ENCODE peak calls at places on chromosomes 3 and 15, in six cellular contexts. L is H9, H is IMR-90, U is mesenchymal stem cell, P is trophoblast cell, G is H1. R is an unnamed sample.
A peak's percentile ranks its signal among the peaks of the same experiment; 100 is the strongest.

GRCh38 chr3:82382831-82383230 is 621.4 kb upstream of the GBE1 start:
- DNase-seq in P (no peak), G (no peak), L (no peak), U (no peak), H (no peak), R (no peak)

GRCh38 chr15:38028869-38029268 is 94.4 kb downstream of the TMCO5A start:
- DNase-seq in H (peak; percentile 61), L (no peak), G (no peak), P (no peak), U (no peak), R (no peak)

GRCh38 chr3:141063831-141064230 is 12.7 kb downstream of the SPSB4 start:
- DNase-seq in P (no peak), G (no peak), U (no peak), H (no peak), L (peak; percentile 25), R (no peak)

GRCh38 chr15:57148236-57148635 is 228.1 kb upstream of the CGNL1 start:
- DNase-seq in G (no peak), P (no peak), L (no peak), H (no peak), U (no peak), R (no peak)

GRCh38 chr3:53150247-53151085 is 10.5 kb upstream of the PRKCD start:
- DNase-seq in P (no peak), L (no peak), G (no peak), H (peak; percentile 47), U (no peak), R (no peak)

GRCh38 chr3:104437891-104438290 is 928.8 kb upstream of the ALCAM start:
- DNase-seq in P (peak; percentile 42), U (no peak), L (no peak), H (peak; percentile 10), G (peak; percentile 27), R (no peak)

GRCh38 chr15:52078876-52079700 is 33.5 kb downstream of the BCL2L10 start:
- DNase-seq in H (peak; percentile 56), G (peak; percentile 51), P (peak; percentile 59), L (peak; percentile 82), U (peak; percentile 67), R (peak; percentile 69)

GRCh38 chr3:184348057-184348382 is 10.6 kb downstream of the FAM131A start:
- DNase-seq in P (no peak), G (no peak), H (no peak), L (no peak), U (no peak), R (no peak)

GRCh38 chr3:196694202-196694638 is 17.8 kb downstream of the CEP19 start:
- DNase-seq in L (no peak), P (no peak), U (no peak), G (no peak), H (peak; percentile 13), R (no peak)

GRCh38 chr3:196735751-196736150 is 3.9 kb upstream of the PAK2 start:
- DNase-seq in H (peak; percentile 57), L (no peak), U (no peak), P (peak; percentile 66), G (no peak), R (no peak)

GRCh38 chr3:3392946-3393345 is 213.5 kb upstream of the CRBN start:
- DNase-seq in P (no peak), U (no peak), L (no peak), H (no peak), G (no peak), R (no peak)

GRCh38 chr3:185813205-185813604 is 11.6 kb downstream of the IGF2BP2 start:
- DNase-seq in P (no peak), H (peak; percentile 53), G (no peak), U (no peak), L (no peak), R (no peak)

GRCh38 chr3:155805802-155806618 is at the start of gene C3orf33:
- DNase-seq in U (peak; percentile 70), L (peak; percentile 70), H (peak; percentile 37), P (peak; percentile 37), G (no peak), R (peak; percentile 57)

GRCh38 chr15:66619152-66619903 is 53.5 kb upstream of the LCTL start:
- DNase-seq in P (peak; percentile 92), H (peak; percentile 68), G (peak; percentile 44), U (peak; percentile 76), L (peak; percentile 87), R (peak; percentile 62)
- H2BK120ac ChIP-seq in P (peak overlapping the region; percentile 83), H (peak overlapping the region; percentile 65), G (no peak overlapping the region), U (peak overlapping the region; percentile 54), L (no peak overlapping the region), R (peak overlapping the region; percentile 77)

GRCh38 chr3:55413236-55413635 is 73.9 kb downstream of the WNT5A start:
- DNase-seq in G (no peak), H (no peak), L (no peak), P (no peak), U (no peak), R (no peak)

GRCh38 chr3:55412580-55412979 is 74.5 kb downstream of the WNT5A start:
- DNase-seq in P (no peak), G (no peak), U (no peak), L (no peak), H (no peak), R (no peak)

GRCh38 chr3:55417211-55417610 is 69.9 kb downstream of the WNT5A start:
- DNase-seq in P (no peak), U (no peak), G (no peak), H (no peak), L (no peak), R (no peak)

DNA sequence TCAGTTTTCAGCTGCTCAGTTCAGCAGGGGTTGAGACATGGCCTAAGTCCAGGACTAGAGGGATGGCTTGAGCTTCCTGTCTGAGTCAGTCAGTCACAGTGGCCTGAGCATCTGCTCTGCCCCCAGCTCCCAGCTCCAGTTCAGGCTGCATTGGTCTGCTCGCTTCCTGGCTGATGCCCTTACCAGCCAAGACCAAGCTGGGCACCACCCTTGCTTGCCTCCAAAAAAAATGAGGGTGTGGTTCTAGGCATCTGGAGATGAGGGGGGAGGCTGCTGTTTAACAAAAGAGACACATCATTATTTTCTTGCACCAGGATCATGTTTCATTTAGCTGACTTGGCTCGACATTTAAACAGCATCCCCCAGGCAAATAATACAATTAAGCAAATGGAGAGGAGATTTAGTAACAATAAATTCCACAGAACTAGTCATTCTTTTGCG is 70.7 kb downstream of the WNT5A start:
- DNase-seq in U (peak; percentile 68), H (peak; percentile 93), G (no peak), L (no peak), P (no peak), R (no peak)
- H3K14ac ChIP-seq in U (no peak overlapping the region), H (peak overlapping the region; percentile 73), G (no peak overlapping the region), L (no peak overlapping the region), P (no peak overlapping the region), R (peak overlapping the region; percentile 49)

DNA sequence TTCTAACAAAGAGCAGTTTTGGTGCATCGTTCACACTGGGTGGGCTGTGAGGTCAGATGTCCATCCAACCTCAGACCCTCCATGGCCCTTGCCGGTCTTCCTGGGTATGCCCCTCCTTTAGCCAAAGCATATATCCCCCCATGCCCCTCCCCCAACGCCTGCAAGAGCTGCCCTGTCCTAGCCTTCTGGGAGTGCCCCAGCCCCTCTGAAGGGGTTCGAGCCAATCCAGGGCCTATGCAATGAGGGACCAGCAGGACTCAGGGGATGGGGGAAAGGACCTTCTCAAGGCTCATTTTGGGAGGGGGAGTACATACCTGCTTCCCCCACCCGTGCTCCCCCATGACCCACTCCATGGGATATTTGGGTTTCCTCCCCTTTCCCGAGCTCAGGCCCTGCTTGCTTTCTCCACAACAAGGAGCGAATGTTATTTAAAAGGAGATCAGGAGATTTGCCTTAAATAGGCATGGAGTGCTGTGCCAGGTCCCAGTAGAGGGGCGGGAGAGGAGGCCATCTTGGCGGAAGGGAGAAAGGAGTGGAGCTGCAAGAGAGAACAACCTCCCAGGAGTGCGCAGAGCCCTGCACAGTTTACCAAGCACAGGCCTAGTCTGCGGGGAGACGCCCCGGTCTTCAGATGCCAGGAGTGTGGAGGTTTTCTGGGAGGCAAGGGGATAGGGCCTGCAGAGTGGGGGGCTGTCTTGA is 18.2 kb downstream of the PIF1 start:
- DNase-seq in G (no peak), P (no peak), H (no peak), U (no peak), L (peak; percentile 63), R (no peak)
- H2BK120ac ChIP-seq in G (peak overlapping the region; percentile 96), P (no peak overlapping the region), H (no peak overlapping the region), U (no peak overlapping the region), L (peak overlapping the region; percentile 87), R (peak overlapping the region; percentile 52)

DNA sequence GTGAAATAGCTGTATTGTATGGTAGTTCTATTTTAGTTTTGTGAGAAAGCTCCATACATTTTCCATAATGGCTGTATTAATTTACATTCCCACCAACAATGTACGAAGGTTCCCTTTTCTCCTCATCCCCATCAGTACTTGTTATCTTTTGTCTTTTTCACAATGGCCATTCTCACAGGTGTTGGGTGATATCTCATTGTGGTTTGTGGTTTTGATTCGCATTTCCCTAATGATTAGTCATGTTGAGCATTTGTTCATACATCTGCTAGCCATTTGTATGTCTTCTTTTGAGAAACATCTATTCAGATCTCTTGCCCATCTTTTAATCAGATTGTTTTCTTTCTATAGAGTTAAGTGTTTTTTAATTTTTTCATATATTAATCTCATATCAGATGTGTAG is 931.9 kb downstream of the IGSF11 start:
- DNase-seq in P (no peak), H (peak; percentile 11), G (no peak), L (no peak), U (no peak), R (no peak)
- H3K14ac ChIP-seq in P (no peak overlapping the region), H (no peak overlapping the region), G (no peak overlapping the region), L (no peak overlapping the region), U (no peak overlapping the region), R (no peak overlapping the region)

GRCh38 chr3:55718074-55718473 is 231.0 kb upstream of the WNT5A start:
- DNase-seq in H (no peak), U (no peak), P (no peak), L (no peak), G (no peak), R (no peak)
- H2BK120ac ChIP-seq in H (peak overlapping the region; percentile 60), U (no peak overlapping the region), P (no peak overlapping the region), L (no peak overlapping the region), G (no peak overlapping the region), R (no peak overlapping the region)

GRCh38 chr3:99410789-99411311 is 227.5 kb upstream of the COL8A1 start:
- DNase-seq in U (peak; percentile 86), L (no peak), G (no peak), P (no peak), H (peak; percentile 79), R (peak; percentile 9)
- H3K14ac ChIP-seq in U (no peak overlapping the region), L (no peak overlapping the region), G (no peak overlapping the region), P (no peak overlapping the region), H (peak overlapping the region; percentile 94), R (no peak overlapping the region)

GRCh38 chr3:146246493-146246892 is 4.4 kb downstream of the PLSCR4 start:
- DNase-seq in P (no peak), U (no peak), L (no peak), G (no peak), H (no peak), R (no peak)

GRCh38 chr3:146247906-146248305 is 3.0 kb downstream of the PLSCR4 start:
- DNase-seq in L (no peak), P (no peak), U (peak; percentile 4), H (no peak), G (no peak), R (no peak)

GRCh38 chr3:146250449-146251382 is at the start of gene PLSCR4:
- DNase-seq in G (no peak), P (peak; percentile 47), U (peak; percentile 65), L (peak; percentile 47), H (peak; percentile 47), R (peak; percentile 27)
- H2BK120ac ChIP-seq in G (no peak within 1 kb of the TSS), P (peak within 1 kb of the TSS; percentile 46), U (peak within 1 kb of the TSS; percentile 90), L (no peak within 1 kb of the TSS), H (peak within 1 kb of the TSS; percentile 84), R (no peak within 1 kb of the TSS)

DNA sequence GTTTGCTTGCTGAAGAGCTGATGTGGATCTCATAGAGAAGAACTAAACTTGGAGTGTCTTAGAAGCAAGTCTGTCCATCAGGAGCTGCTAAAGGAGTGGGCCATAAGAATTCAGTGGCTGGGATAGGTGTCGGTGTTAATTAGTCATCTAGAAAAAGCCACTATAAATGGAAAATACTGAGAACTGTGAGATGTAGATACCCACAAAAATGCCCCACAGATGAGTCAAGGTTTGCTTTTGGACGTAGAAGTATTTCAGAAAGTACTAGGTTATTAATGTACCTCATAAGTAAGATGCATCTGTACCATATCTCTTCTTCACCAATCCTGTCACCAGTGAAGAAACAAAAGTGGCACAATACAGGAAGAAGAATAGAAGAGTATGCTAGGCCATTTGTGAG is 530.9 kb upstream of the TGFBR2 start:
- DNase-seq in G (no peak), L (no peak), P (no peak), H (no peak), U (no peak), R (no peak)
- H3K14ac ChIP-seq in G (no peak overlapping the region), L (no peak overlapping the region), P (no peak overlapping the region), H (no peak overlapping the region), U (no peak overlapping the region), R (no peak overlapping the region)

R was measured in neuronal stem cell.